ENCODE peak calls at places on chromosomes 1 and 21, in nine cellular contexts. One of them, this sample, is unnamed.
A peak's percentile ranks its signal among the peaks of the same experiment; 100 is the strongest.

GRCh38 chr1:154767315-154768240 is 102.5 kb downstream of the KCNN3 start:
- DNase-seq in skeletal muscle cell: no peak
- DNase-seq in endodermal cell: no peak
- DNase-seq in kidney: no peak
- DNase-seq in heart left ventricle: peak; percentile 75
- DNase-seq in lower leg skin: no peak
- DNase-seq in left ventricle myocardium inferior: peak; percentile 64
- DNase-seq in esophagus squamous epithelium: no peak
- DNase-seq in BE2C: peak; percentile 52
- DNase-seq in this sample: peak; percentile 42

GRCh38 chr21:46121286-46122221 is 23.6 kb downstream of the COL6A2 start:
- DNase-seq in lower leg skin: no peak
- DNase-seq in heart left ventricle: peak; percentile 18
- DNase-seq in skeletal muscle cell: no peak
- DNase-seq in esophagus squamous epithelium: no peak
- DNase-seq in BE2C: peak; percentile 6
- DNase-seq in kidney: peak; percentile 79
- DNase-seq in endodermal cell: peak; percentile 40
- DNase-seq in left ventricle myocardium inferior: peak; percentile 12
- DNase-seq in this sample: no peak

GRCh38 chr21:33971492-33972013 is 55.9 kb upstream of the ATP5PO start:
- DNase-seq in heart left ventricle: no peak
- DNase-seq in BE2C: no peak
- DNase-seq in left ventricle myocardium inferior: no peak
- DNase-seq in endodermal cell: peak; percentile 71
- DNase-seq in skeletal muscle cell: peak; percentile 73
- DNase-seq in esophagus squamous epithelium: no peak
- DNase-seq in kidney: no peak
- DNase-seq in lower leg skin: no peak
- DNase-seq in this sample: peak; percentile 46

GRCh38 chr1:12434174-12434573 is 183.8 kb downstream of the DHRS3 start:
- DNase-seq in esophagus squamous epithelium: no peak
- DNase-seq in kidney: no peak
- DNase-seq in left ventricle myocardium inferior: no peak
- DNase-seq in endodermal cell: no peak
- DNase-seq in skeletal muscle cell: no peak
- DNase-seq in lower leg skin: no peak
- DNase-seq in BE2C: no peak
- DNase-seq in heart left ventricle: no peak
- DNase-seq in this sample: peak; percentile 71

GRCh38 chr1:184028854-184029623 is 8.5 kb downstream of the COLGALT2 start:
- DNase-seq in lower leg skin: no peak
- DNase-seq in heart left ventricle: peak; percentile 66
- DNase-seq in kidney: peak; percentile 58
- DNase-seq in BE2C: peak; percentile 45
- DNase-seq in skeletal muscle cell: no peak
- DNase-seq in esophagus squamous epithelium: no peak
- DNase-seq in left ventricle myocardium inferior: peak; percentile 47
- DNase-seq in endodermal cell: no peak
- DNase-seq in this sample: no peak

GRCh38 chr1:52140633-52141512 is 1.0 kb upstream of the ZFYVE9 start:
- DNase-seq in endodermal cell: no peak
- DNase-seq in left ventricle myocardium inferior: no peak
- DNase-seq in heart left ventricle: no peak
- DNase-seq in BE2C: no peak
- DNase-seq in skeletal muscle cell: no peak
- DNase-seq in esophagus squamous epithelium: no peak
- DNase-seq in lower leg skin: no peak
- DNase-seq in kidney: no peak
- DNase-seq in this sample: no peak

GRCh38 chr1:237258871-237259270 is 216.9 kb downstream of the RYR2 start:
- DNase-seq in left ventricle myocardium inferior: peak; percentile 37
- DNase-seq in skeletal muscle cell: no peak
- DNase-seq in esophagus squamous epithelium: no peak
- DNase-seq in endodermal cell: no peak
- DNase-seq in BE2C: peak; percentile 80
- DNase-seq in heart left ventricle: peak; percentile 75
- DNase-seq in lower leg skin: no peak
- DNase-seq in kidney: no peak
- DNase-seq in this sample: no peak

GRCh38 chr1:185144233-185144632 is 12.5 kb downstream of the TRMT1L start:
- DNase-seq in skeletal muscle cell: no peak
- DNase-seq in endodermal cell: no peak
- DNase-seq in kidney: no peak
- DNase-seq in lower leg skin: no peak
- DNase-seq in left ventricle myocardium inferior: no peak
- DNase-seq in esophagus squamous epithelium: no peak
- DNase-seq in BE2C: no peak
- DNase-seq in heart left ventricle: no peak
- DNase-seq in this sample: peak; percentile 61

GRCh38 chr1:206496131-206496793 is 11.1 kb upstream of the RASSF5 start:
- DNase-seq in endodermal cell: no peak
- DNase-seq in heart left ventricle: no peak
- DNase-seq in esophagus squamous epithelium: no peak
- DNase-seq in kidney: no peak
- DNase-seq in skeletal muscle cell: no peak
- DNase-seq in BE2C: no peak
- DNase-seq in left ventricle myocardium inferior: no peak
- DNase-seq in lower leg skin: no peak
- DNase-seq in this sample: no peak

GRCh38 chr1:67647036-67647798 is 37.8 kb upstream of the GADD45A start:
- DNase-seq in endodermal cell: no peak
- DNase-seq in skeletal muscle cell: no peak
- DNase-seq in esophagus squamous epithelium: no peak
- DNase-seq in lower leg skin: no peak
- DNase-seq in kidney: no peak
- DNase-seq in BE2C: peak; percentile 66
- DNase-seq in heart left ventricle: peak; percentile 40
- DNase-seq in left ventricle myocardium inferior: no peak
- DNase-seq in this sample: peak; percentile 73

GRCh38 chr1:72075411-72075810 is 206.9 kb downstream of the NEGR1 start:
- DNase-seq in left ventricle myocardium inferior: no peak
- DNase-seq in kidney: no peak
- DNase-seq in heart left ventricle: no peak
- DNase-seq in skeletal muscle cell: no peak
- DNase-seq in endodermal cell: no peak
- DNase-seq in lower leg skin: no peak
- DNase-seq in BE2C: no peak
- DNase-seq in esophagus squamous epithelium: no peak
- DNase-seq in this sample: no peak

GRCh38 chr1:186272486-186272885 is 102.6 kb downstream of the TPR start:
- DNase-seq in lower leg skin: no peak
- DNase-seq in endodermal cell: no peak
- DNase-seq in left ventricle myocardium inferior: no peak
- DNase-seq in heart left ventricle: no peak
- DNase-seq in skeletal muscle cell: no peak
- DNase-seq in kidney: no peak
- DNase-seq in BE2C: no peak
- DNase-seq in esophagus squamous epithelium: no peak
- DNase-seq in this sample: peak; percentile 14

GRCh38 chr1:59315529-59316433 is 18.9 kb downstream of the FGGY start:
- DNase-seq in kidney: no peak
- DNase-seq in left ventricle myocardium inferior: no peak
- DNase-seq in esophagus squamous epithelium: no peak
- DNase-seq in heart left ventricle: no peak
- DNase-seq in lower leg skin: no peak
- DNase-seq in endodermal cell: no peak
- DNase-seq in BE2C: no peak
- DNase-seq in skeletal muscle cell: no peak
- DNase-seq in this sample: peak; percentile 62

GRCh38 chr1:38651669-38652068 is 207.9 kb downstream of the RRAGC start:
- DNase-seq in endodermal cell: no peak
- DNase-seq in heart left ventricle: no peak
- DNase-seq in esophagus squamous epithelium: no peak
- DNase-seq in BE2C: no peak
- DNase-seq in skeletal muscle cell: no peak
- DNase-seq in left ventricle myocardium inferior: no peak
- DNase-seq in lower leg skin: no peak
- DNase-seq in kidney: no peak
- DNase-seq in this sample: no peak

GRCh38 chr1:20448626-20449215 is 37.3 kb downstream of the CAMK2N1 start:
- DNase-seq in BE2C: no peak
- DNase-seq in esophagus squamous epithelium: no peak
- DNase-seq in heart left ventricle: no peak
- DNase-seq in lower leg skin: no peak
- DNase-seq in skeletal muscle cell: no peak
- DNase-seq in left ventricle myocardium inferior: no peak
- DNase-seq in kidney: no peak
- DNase-seq in endodermal cell: no peak
- DNase-seq in this sample: no peak

GRCh38 chr1:152824964-152825363 is 2.3 kb upstream of the LCE1A start:
- DNase-seq in endodermal cell: no peak
- DNase-seq in heart left ventricle: no peak
- DNase-seq in BE2C: no peak
- DNase-seq in esophagus squamous epithelium: no peak
- DNase-seq in kidney: no peak
- DNase-seq in skeletal muscle cell: no peak
- DNase-seq in lower leg skin: no peak
- DNase-seq in left ventricle myocardium inferior: no peak
- DNase-seq in this sample: no peak

GRCh38 chr1:83998599-83999315 is at the start of gene TTLL7:
- DNase-seq in heart left ventricle: peak; percentile 80
- DNase-seq in lower leg skin: peak; percentile 33
- DNase-seq in endodermal cell: peak; percentile 93
- DNase-seq in skeletal muscle cell: peak; percentile 19
- DNase-seq in BE2C: peak; percentile 83
- DNase-seq in left ventricle myocardium inferior: peak; percentile 82
- DNase-seq in esophagus squamous epithelium: peak; percentile 1
- DNase-seq in kidney: peak; percentile 89
- DNase-seq in this sample: peak; percentile 62

DNA sequence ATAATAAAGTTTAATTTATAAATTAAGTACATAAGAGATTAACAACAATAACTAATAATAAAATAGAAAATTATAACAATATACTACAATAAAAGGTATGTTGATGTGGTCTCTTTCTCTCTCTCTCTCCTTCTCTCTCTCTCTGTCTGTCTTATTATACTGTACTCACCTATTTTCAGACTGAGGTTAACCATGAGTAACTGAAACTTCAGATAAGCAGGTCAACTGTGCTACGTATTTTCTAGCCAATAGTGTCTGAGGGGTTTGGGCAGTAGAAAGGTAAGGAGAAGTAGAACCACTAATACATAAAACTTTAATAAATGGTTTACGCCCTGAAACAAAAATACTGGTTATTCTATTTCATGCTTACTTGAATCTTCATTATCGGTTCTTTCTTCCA is 71.0 kb upstream of the LRRC53 start:
- DNase-seq in lower leg skin: no peak
- DNase-seq in skeletal muscle cell: no peak
- DNase-seq in endodermal cell: no peak
- DNase-seq in heart left ventricle: no peak
- DNase-seq in kidney: no peak
- DNase-seq in left ventricle myocardium inferior: no peak
- DNase-seq in BE2C: no peak
- DNase-seq in esophagus squamous epithelium: no peak
- DNase-seq in this sample: no peak
- H3K4me3 ChIP-seq in lower leg skin: no peak overlapping the region
- H3K4me3 ChIP-seq in skeletal muscle cell: no peak overlapping the region
- H3K4me3 ChIP-seq in endodermal cell: no peak overlapping the region
- H3K4me3 ChIP-seq in heart left ventricle: no peak overlapping the region
- H3K4me3 ChIP-seq in kidney: no peak overlapping the region
- H3K4me3 ChIP-seq in left ventricle myocardium inferior: no peak overlapping the region
- H3K4me3 ChIP-seq in BE2C: no peak overlapping the region
- H3K4me3 ChIP-seq in esophagus squamous epithelium: no peak overlapping the region
- H3K4me3 ChIP-seq in this sample: no peak overlapping the region

GRCh38 chr1:50970927-50971582 is 1.0 kb downstream of the CDKN2C start:
- DNase-seq in esophagus squamous epithelium: no peak
- DNase-seq in BE2C: no peak
- DNase-seq in kidney: no peak
- DNase-seq in endodermal cell: no peak
- DNase-seq in left ventricle myocardium inferior: no peak
- DNase-seq in lower leg skin: no peak
- DNase-seq in heart left ventricle: no peak
- DNase-seq in skeletal muscle cell: no peak
- DNase-seq in this sample: no peak
- H3K4me3 ChIP-seq in esophagus squamous epithelium: peak overlapping the region; percentile 77
- H3K4me3 ChIP-seq in BE2C: peak overlapping the region; percentile 86
- H3K4me3 ChIP-seq in kidney: peak overlapping the region; percentile 99
- H3K4me3 ChIP-seq in endodermal cell: peak overlapping the region; percentile 79
- H3K4me3 ChIP-seq in left ventricle myocardium inferior: peak overlapping the region; percentile 93
- H3K4me3 ChIP-seq in lower leg skin: peak overlapping the region; percentile 71
- H3K4me3 ChIP-seq in heart left ventricle: peak overlapping the region; percentile 86
- H3K4me3 ChIP-seq in skeletal muscle cell: peak overlapping the region; percentile 90
- H3K4me3 ChIP-seq in this sample: peak overlapping the region; percentile 95

DNA sequence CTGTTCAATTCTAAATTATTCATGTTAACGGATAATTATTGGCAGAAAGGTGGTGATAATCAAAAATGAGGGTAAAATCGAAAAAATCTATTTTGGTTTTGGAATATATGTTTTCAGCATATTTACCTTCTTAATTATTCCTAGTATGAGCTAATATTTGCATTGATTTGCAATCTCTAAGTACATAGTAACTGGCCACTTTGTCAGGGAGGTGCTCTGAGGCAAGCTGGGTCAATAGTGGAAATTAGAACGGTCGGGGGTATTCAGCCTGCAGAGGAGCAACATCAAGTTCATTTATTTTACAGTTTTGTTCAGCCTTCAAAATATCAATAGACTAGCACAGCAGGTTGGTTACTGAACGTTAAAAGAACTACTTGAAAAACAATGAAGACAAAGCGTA is 1.8 kb downstream of the OTUD7B start:
- DNase-seq in kidney: no peak
- DNase-seq in lower leg skin: no peak
- DNase-seq in BE2C: no peak
- DNase-seq in esophagus squamous epithelium: no peak
- DNase-seq in endodermal cell: no peak
- DNase-seq in left ventricle myocardium inferior: no peak
- DNase-seq in skeletal muscle cell: no peak
- DNase-seq in heart left ventricle: no peak
- DNase-seq in this sample: no peak
- H3K4me3 ChIP-seq in kidney: peak overlapping the region; percentile 96
- H3K4me3 ChIP-seq in lower leg skin: no peak overlapping the region
- H3K4me3 ChIP-seq in BE2C: peak overlapping the region; percentile 98
- H3K4me3 ChIP-seq in esophagus squamous epithelium: no peak overlapping the region
- H3K4me3 ChIP-seq in endodermal cell: peak overlapping the region; percentile 97
- H3K4me3 ChIP-seq in left ventricle myocardium inferior: peak overlapping the region; percentile 88
- H3K4me3 ChIP-seq in skeletal muscle cell: peak overlapping the region; percentile 92
- H3K4me3 ChIP-seq in heart left ventricle: peak overlapping the region; percentile 94
- H3K4me3 ChIP-seq in this sample: peak overlapping the region; percentile 95

DNA sequence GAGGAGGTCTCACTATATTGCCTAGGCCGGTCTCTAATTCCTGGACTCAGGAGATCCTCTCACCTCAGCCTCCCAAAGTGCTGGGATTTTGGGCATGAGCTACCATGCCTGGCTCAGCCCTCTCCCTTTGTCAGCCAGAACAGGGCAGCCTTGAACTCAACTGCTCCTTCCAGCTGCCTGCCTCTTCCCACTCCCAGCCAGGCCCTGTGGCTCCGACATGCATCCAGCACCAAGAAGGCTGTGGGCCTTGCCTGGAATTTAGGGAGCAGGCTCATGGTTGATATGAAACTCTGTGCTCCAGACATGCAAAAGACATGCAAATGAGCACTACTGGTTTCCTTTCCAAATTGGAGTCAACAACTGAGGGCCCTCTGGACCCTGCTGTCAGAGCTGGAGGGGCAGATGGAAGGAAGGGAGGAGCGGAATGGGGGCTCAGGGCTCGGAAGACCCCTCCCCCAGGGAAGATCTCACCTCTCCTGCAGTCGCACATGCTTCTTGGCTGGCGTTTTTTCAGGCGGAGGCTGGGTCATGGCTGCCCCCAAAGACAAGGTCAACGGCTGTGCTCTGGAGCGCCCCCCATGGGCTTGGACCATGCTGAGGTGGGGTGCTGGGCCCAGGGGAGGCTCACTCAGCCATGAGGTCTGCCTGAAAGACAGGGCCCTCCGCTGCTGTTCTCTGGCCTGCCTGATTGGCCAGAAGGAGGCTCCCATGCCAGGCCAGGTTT is 1.4 kb downstream of the PTPN7 start:
- DNase-seq in BE2C: no peak
- DNase-seq in lower leg skin: no peak
- DNase-seq in skeletal muscle cell: no peak
- DNase-seq in endodermal cell: no peak
- DNase-seq in left ventricle myocardium inferior: no peak
- DNase-seq in esophagus squamous epithelium: no peak
- DNase-seq in kidney: peak; percentile 53
- DNase-seq in heart left ventricle: no peak
- DNase-seq in this sample: no peak
- H3K4me3 ChIP-seq in BE2C: no peak overlapping the region
- H3K4me3 ChIP-seq in lower leg skin: no peak overlapping the region
- H3K4me3 ChIP-seq in skeletal muscle cell: no peak overlapping the region
- H3K4me3 ChIP-seq in endodermal cell: no peak overlapping the region
- H3K4me3 ChIP-seq in left ventricle myocardium inferior: no peak overlapping the region
- H3K4me3 ChIP-seq in esophagus squamous epithelium: peak overlapping the region; percentile 14
- H3K4me3 ChIP-seq in kidney: no peak overlapping the region
- H3K4me3 ChIP-seq in heart left ventricle: no peak overlapping the region
- H3K4me3 ChIP-seq in this sample: no peak overlapping the region

This sample was measured in AG10803.